ENCODE peak calls at places on chromosomes 12 and 14, in nine cellular contexts. Y is A549, M is HepG2, H is breast epithelium, R is uterus, T is IMR-90, L is adrenal gland, D is K562, P is transverse colon. O is an unnamed sample.

GRCh38 chr14:76718306-76719075 is 42.8 kb upstream of the VASH1 start:
- DNase-seq in Y (no peak), M (no peak), H (no peak), R (no peak), T (no peak), L (no peak), D (no peak), P (no peak), O (no peak)

GRCh38 chr12:52581481-52581880 is 7.8 kb upstream of the KRT74 start:
- DNase-seq in Y (peak; percentile 32), M (no peak), H (no peak), R (no peak), T (peak; percentile 10), L (no peak), D (no peak), P (no peak), O (peak; percentile 83)

GRCh38 chr14:102187044-102187443 is 47.3 kb downstream of the WDR20 start:
- DNase-seq in Y (peak; percentile 34), M (no peak), H (no peak), R (no peak), T (peak; percentile 87), L (peak; percentile 61), D (no peak), P (no peak), O (peak; percentile 34)

GRCh38 chr12:64039285-64039871 is 182.7 kb downstream of the KICS2 start:
- DNase-seq in Y (peak; percentile 28), M (no peak), H (no peak), R (no peak), T (peak; percentile 74), L (no peak), D (no peak), P (peak; percentile 61), O (no peak)

GRCh38 chr14:57865450-57866198 is at the start of gene SLC35F4:
- DNase-seq in Y (no peak), M (no peak), H (no peak), R (no peak), T (no peak), L (peak; percentile 11), D (peak; percentile 19), P (no peak), O (no peak)

GRCh38 chr12:115466076-115466475 is 782.1 kb upstream of the TBX3 start:
- DNase-seq in Y (no peak), M (no peak), H (no peak), R (no peak), T (no peak), L (no peak), D (no peak), P (no peak), O (no peak)

GRCh38 chr12:97556201-97556824 is 93.7 kb downstream of the RMST start:
- DNase-seq in Y (no peak), M (peak; percentile 77), H (peak; percentile 52), R (no peak), T (no peak), L (no peak), D (no peak), P (no peak), O (no peak)

GRCh38 chr12:128458301-128458974 is 191.5 kb downstream of the TMEM132C start:
- DNase-seq in Y (no peak), M (no peak), H (no peak), R (no peak), T (no peak), L (no peak), D (no peak), P (no peak), O (no peak)

DNA sequence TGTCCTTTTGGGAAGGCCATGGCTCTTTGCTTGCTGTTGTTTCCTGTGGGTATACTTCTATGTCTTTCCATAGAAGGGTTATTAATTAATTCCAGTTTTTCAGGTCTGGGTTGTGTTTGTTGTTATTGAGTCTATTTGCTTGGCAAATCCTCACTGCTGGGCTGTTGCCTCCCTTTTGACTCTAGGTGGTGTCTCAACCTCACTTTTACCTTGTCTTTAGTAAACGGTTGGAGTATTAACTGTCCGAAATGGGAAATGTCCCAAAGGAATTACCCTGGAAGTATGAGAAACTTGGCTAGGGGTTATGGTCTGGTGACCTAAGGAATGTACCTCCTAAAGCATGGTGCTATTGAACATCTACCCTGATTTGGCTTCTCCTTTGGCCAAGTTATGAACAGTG is 16.7 kb downstream of the PRH1 start:
- DNase-seq in Y (no peak), M (peak; percentile 23), H (no peak), R (no peak), T (no peak), L (no peak), D (no peak), P (no peak), O (no peak)
- TF ChIP-seq CTCF in Y (no peak), M (peak; percentile 55), H (peak; percentile 12), R (no peak), T (no peak), L (no peak), D (no peak), P (no peak), O (no peak)

DNA sequence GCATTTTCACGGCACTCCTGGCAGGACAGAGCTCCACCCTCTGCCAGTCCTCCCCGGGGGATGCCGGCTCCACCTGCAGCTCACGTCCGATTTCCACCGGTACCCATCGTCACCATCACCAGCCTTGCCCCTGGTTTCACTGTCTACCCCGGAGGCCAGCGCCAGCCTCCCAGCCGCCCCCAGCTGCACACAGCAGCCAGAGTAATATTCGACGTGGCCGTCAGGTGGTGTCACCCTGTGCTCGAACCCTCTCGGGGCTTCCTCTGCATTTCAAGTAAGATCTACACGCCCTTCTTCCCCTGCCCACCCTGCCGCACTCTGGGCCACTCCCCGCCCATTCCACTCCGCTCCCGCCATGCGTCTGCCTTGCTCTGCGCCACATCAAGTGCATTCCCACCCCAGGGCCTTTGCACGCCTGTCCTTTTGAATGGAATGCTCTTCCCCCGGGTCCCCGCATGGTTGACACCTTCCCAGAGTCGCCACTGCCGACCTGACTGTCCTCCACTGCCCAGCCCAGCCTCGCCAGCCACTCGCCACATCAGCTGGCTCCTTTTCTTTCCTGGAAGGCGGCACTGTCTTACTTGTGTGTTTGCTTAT is 80.3 kb downstream of the ADGRD1 start:
- DNase-seq in Y (no peak), M (no peak), H (no peak), R (no peak), T (no peak), L (no peak), D (no peak), P (no peak), O (no peak)
- H3K4me3 ChIP-seq in Y (no peak overlapping the region), M (no peak overlapping the region), H (no peak overlapping the region), R (no peak overlapping the region), T (no peak overlapping the region), L (no peak overlapping the region), D (no peak overlapping the region), P (no peak overlapping the region), O (no peak overlapping the region)

GRCh38 chr12:69469854-69470188 is 367 bp upstream of the FRS2 start:
- DNase-seq in Y (no peak), M (no peak), H (no peak), R (no peak), T (no peak), L (no peak), D (no peak), P (no peak), O (no peak)

GRCh38 chr12:69473229-69473628 is 3.0 kb downstream of the FRS2 start:
- DNase-seq in Y (no peak), M (no peak), H (no peak), R (no peak), T (no peak), L (no peak), D (no peak), P (no peak), O (no peak)

GRCh38 chr12:69471667-69472385 is 1.6 kb downstream of the FRS2 start:
- DNase-seq in Y (no peak), M (no peak), H (no peak), R (no peak), T (peak; percentile 8), L (no peak), D (no peak), P (no peak), O (no peak)

GRCh38 chr12:69468237-69469026 is 1.8 kb upstream of the FRS2 start:
- DNase-seq in Y (peak; percentile 12), M (no peak), H (peak; percentile 34), R (no peak), T (no peak), L (no peak), D (peak; percentile 21), P (no peak), O (no peak)

DNA sequence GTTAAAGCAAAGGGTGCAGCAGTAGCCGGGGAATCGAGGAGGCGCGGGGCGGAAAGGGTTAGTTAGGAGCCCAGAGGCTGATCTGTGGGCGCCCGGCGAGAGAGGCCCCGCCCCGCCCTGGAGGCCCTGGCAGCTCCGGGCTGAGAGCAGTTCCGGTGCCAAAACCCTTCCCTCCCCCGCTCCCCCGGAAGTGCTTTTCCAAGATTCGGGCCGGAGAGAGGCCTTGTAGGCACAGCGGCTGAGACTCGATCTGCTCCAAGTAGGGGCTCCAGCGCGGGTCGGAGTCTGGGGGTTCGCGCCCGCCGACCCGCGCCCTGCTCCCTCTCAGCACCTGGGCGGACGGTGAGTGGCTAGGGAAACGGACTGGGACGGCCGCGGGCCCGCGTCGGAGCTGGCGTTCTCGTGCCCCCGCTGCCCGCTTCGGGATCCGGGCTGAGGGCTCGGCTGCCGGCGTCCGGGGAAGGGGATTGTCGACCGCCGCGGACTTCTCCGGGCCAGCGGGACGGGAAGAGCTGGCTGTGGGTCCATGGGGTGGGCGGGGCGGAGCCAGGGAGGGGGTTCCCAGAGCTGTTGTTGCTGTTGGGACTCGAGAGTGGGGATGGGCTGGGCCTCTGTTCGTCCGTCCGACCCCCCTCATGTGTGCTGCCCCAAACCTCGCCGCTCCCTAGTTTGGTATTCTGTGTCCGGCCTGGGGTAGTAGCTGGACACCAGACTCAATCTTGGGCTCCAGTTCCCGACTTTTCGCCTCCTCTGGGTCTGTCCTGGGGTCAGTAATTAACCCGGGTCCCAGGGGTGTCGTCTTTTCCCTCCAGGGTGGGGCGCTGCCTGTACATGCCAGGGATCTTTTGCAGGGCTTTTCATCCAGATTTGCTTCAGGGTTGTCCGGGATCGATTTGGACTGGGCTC is at the start of gene FRS2:
- DNase-seq in Y (peak; percentile 90), M (peak; percentile 86), H (peak; percentile 81), R (peak; percentile 92), T (peak; percentile 86), L (peak; percentile 94), D (peak; percentile 90), P (peak; percentile 93), O (peak; percentile 86)
- TF ChIP-seq POLR2A in Y (peak; percentile 69), M (peak; percentile 83), H (peak; percentile 80), R (peak; percentile 84), T (peak; percentile 89), L (peak; percentile 76), D (peak; percentile 91), P (peak; percentile 85), O (no peak)

GRCh38 chr14:61190341-61190740 is 90.8 kb downstream of the TMEM30B start:
- DNase-seq in Y (no peak), M (no peak), H (no peak), R (no peak), T (peak; percentile 26), L (no peak), D (no peak), P (no peak), O (no peak)

GRCh38 chr14:61186793-61187641 is 94.1 kb downstream of the TMEM30B start:
- DNase-seq in Y (no peak), M (no peak), H (no peak), R (peak; percentile 17), T (no peak), L (no peak), D (no peak), P (no peak), O (no peak)

GRCh38 chr14:61187642-61187905 is 93.6 kb downstream of the TMEM30B start:
- DNase-seq in Y (no peak), M (no peak), H (no peak), R (no peak), T (no peak), L (no peak), D (no peak), P (no peak), O (no peak)

GRCh38 chr14:61188196-61188595 is 92.9 kb downstream of the TMEM30B start:
- DNase-seq in Y (peak; percentile 41), M (no peak), H (no peak), R (peak; percentile 41), T (no peak), L (peak; percentile 41), D (no peak), P (no peak), O (peak; percentile 90)

DNA sequence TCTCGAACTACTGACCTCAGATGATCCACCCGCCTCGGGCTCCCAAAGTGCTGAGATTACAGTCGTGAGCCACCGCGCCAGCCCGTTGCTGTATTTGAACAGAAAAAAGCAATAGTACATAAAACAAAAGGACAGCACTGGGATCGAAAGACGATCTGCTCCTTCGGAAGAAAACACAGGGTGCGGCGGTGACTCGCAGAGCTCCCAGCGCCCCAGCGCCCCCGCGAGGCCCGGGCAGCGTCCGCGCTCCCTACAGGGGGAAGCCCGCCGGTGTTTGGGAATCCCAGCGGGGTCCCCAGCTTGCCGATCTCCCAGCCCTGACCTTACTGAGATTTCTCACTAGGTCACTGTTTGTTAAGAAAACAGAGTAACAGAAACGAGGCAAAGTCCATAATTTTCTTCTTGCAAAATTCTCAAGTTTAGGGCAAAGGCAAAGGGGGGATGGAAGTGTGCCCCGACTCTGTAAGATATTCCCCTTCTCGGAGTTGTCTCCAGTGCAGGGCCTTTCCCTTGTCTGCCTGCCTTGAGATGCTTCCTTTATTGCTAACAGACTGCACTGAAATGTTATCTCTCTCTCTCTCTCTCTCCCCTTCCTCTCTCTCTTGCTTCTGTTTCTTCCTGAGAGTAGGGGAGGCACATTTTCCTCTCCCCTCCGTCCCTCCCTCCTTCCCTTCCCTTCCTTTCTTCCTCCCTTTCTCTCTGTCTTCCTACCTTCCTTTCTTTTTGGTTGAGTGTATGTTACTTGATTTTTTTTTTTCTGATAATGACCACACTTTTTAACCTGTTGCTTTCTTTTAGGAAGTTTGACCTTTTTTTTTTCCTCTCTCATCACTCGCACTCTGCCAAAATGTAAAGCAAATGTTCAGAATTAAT is 92.0 kb downstream of the TMEM30B start:
- DNase-seq in Y (peak; percentile 74), M (peak; percentile 48), H (no peak), R (peak; percentile 65), T (peak; percentile 51), L (peak; percentile 69), D (peak; percentile 16), P (peak; percentile 23), O (peak; percentile 88)
- TF ChIP-seq CTCF in Y (peak; percentile 76), M (peak; percentile 83), H (peak; percentile 28), R (no peak), T (peak; percentile 51), L (peak; percentile 54), D (peak; percentile 73), P (no peak), O (no peak)

O was measured in lower leg skin.